ENCODE peak calls at places on chromosomes 12 and 14, in six cellular contexts. V, T, Y, I, G and S are unnamed samples.

GRCh38 chr14:104657114-104657524 is 32.3 kb upstream of the INF2 start:
- DNase-seq in V (no peak), G (peak; percentile 30), T (no peak), Y (no peak), I (no peak), S (no peak)

GRCh38 chr14:65281991-65282908 is 130.3 kb upstream of the FUT8 start:
- DNase-seq in I (no peak), V (no peak), Y (peak; percentile 80), G (no peak), T (no peak), S (no peak)

GRCh38 chr14:106605548-106606448 is 1079.4 kb downstream of the TMEM121 start:
- DNase-seq in T (peak; percentile 31), I (peak; percentile 21), Y (no peak), G (peak; percentile 54), V (no peak), S (peak; percentile 48)

GRCh38 chr14:71130491-71131179 is 223.4 kb downstream of the PCNX1 start:
- DNase-seq in G (no peak), Y (no peak), T (no peak), V (no peak), I (peak; percentile 20), S (no peak)

GRCh38 chr12:1787714-1788113 is 32.7 kb upstream of the LRTM2 start:
- DNase-seq in G (no peak), I (no peak), Y (no peak), V (no peak), T (no peak), S (no peak)

GRCh38 chr14:75383721-75384120 is 44.1 kb upstream of the JDP2 start:
- DNase-seq in T (no peak), Y (no peak), V (no peak), I (no peak), G (no peak), S (no peak)

GRCh38 chr12:110937104-110937641 is 16.8 kb upstream of the MYL2 start:
- DNase-seq in G (peak; percentile 85), T (peak; percentile 9), Y (peak; percentile 89), V (peak; percentile 66), I (no peak), S (peak; percentile 69)

GRCh38 chr14:63853831-63854293 is 1.1 kb downstream of the SYNE2 start:
- DNase-seq in Y (no peak), T (peak; percentile 20), V (peak; percentile 47), G (peak; percentile 60), I (no peak), S (no peak)

GRCh38 chr12:52187206-52187605 is 4.6 kb downstream of the KRT80 start:
- DNase-seq in V (no peak), T (no peak), I (no peak), Y (no peak), G (no peak), S (no peak)

GRCh38 chr12:89085421-89085820 is 266.9 kb downstream of the DUSP6 start:
- DNase-seq in T (no peak), Y (no peak), G (no peak), V (no peak), I (no peak), S (no peak)

GRCh38 chr14:53327716-53328115 is 174.6 kb upstream of the DDHD1 start:
- DNase-seq in G (no peak), Y (no peak), T (no peak), I (no peak), V (no peak), S (no peak)

GRCh38 chr14:70640938-70641547 is 673 bp upstream of the TTC9 start:
- DNase-seq in G (peak; percentile 68), T (no peak), I (peak; percentile 60), Y (no peak), V (peak; percentile 61), S (no peak)

GRCh38 chr12:4809449-4810218 is 89.4 kb downstream of the GALNT8 start:
- DNase-seq in G (peak; percentile 28), V (no peak), Y (no peak), T (no peak), I (no peak), S (no peak)

GRCh38 chr12:2335517-2335916 is 282.7 kb downstream of the CACNA1C start:
- DNase-seq in G (no peak), T (no peak), V (no peak), Y (no peak), I (no peak), S (no peak)

GRCh38 chr14:95841680-95842079 is 35.0 kb upstream of the TUNAR start:
- DNase-seq in V (no peak), Y (no peak), G (no peak), I (no peak), T (no peak), S (no peak)

GRCh38 chr12:102093319-102093718 is 26.6 kb downstream of the NUP37 start:
- DNase-seq in V (no peak), G (no peak), I (no peak), Y (no peak), T (no peak), S (no peak)

GRCh38 chr14:85824526-85824925 is 294.6 kb downstream of the FLRT2 start:
- DNase-seq in I (no peak), Y (no peak), V (no peak), T (no peak), G (no peak), S (no peak)

GRCh38 chr12:92224685-92225331 is 79.2 kb upstream of the BTG1 start:
- DNase-seq in G (peak; percentile 26), I (no peak), T (no peak), V (no peak), Y (no peak), S (peak; percentile 74)

GRCh38 chr12:77118696-77119095 is 53.3 kb upstream of the E2F7 start:
- DNase-seq in G (no peak), V (no peak), Y (no peak), I (no peak), T (no peak), S (no peak)

GRCh38 chr14:52013984-52014600 is 24.7 kb downstream of the RTRAF start:
- DNase-seq in T (no peak), Y (no peak), V (peak; percentile 8), I (no peak), G (peak; percentile 45), S (peak; percentile 21)

GRCh38 chr14:73723411-73723798 is 9.2 kb upstream of the PNMA1 start:
- DNase-seq in I (no peak), V (no peak), T (no peak), G (no peak), Y (no peak), S (no peak)

GRCh38 chr14:54772451-54772881 is 130.2 kb downstream of the GCH1 start:
- DNase-seq in G (no peak), Y (no peak), V (peak; percentile 18), I (no peak), T (no peak), S (no peak)

GRCh38 chr12:25960176-25960575 is 1.7 kb downstream of the RASSF8 start:
- DNase-seq in T (no peak), V (peak; percentile 12), G (peak; percentile 55), Y (no peak), I (no peak), S (no peak)

GRCh38 chr12:69330475-69331473 is 17.4 kb upstream of the LYZ start:
- DNase-seq in Y (peak; percentile 41), V (no peak), I (no peak), T (no peak), G (peak; percentile 26), S (peak; percentile 53)

GRCh38 chr14:68548194-68549056 is 244.4 kb downstream of the ZFP36L1 start:
- DNase-seq in I (no peak), Y (no peak), V (peak; percentile 80), T (no peak), G (peak; percentile 46), S (no peak)

GRCh38 chr12:64733857-64734256 is 25.3 kb downstream of the GNS start:
- DNase-seq in I (no peak), T (no peak), G (no peak), Y (no peak), V (peak; percentile 28), S (no peak)
- TF ChIP-seq CHD2 in I (no peak), T (no peak), G (no peak), Y (no peak), V (no peak), S (no peak)

DNA sequence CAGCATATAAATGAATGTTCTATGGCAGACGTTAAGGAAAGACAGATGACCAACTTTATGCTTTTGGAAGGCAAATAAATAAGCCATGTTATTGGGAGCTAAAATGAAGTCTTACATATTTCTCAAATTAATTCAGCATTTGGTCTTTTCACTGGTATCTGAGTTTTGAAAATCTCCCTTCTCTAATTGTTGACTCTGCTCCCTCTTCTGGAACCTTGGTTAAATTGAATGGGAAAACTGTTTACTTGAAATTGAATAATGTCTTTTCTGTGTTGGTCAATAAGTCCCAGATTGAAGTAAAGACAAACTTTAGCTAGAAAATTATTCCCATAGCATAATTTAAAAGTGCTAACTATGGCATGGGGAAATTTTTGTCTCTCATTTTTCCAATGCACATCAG is 38.7 kb downstream of the LGR5 start:
- DNase-seq in G (no peak), I (no peak), T (no peak), V (no peak), Y (no peak), S (no peak)
- TF ChIP-seq CHD2 in G (no peak), I (no peak), T (no peak), V (no peak), Y (no peak), S (no peak)

DNA sequence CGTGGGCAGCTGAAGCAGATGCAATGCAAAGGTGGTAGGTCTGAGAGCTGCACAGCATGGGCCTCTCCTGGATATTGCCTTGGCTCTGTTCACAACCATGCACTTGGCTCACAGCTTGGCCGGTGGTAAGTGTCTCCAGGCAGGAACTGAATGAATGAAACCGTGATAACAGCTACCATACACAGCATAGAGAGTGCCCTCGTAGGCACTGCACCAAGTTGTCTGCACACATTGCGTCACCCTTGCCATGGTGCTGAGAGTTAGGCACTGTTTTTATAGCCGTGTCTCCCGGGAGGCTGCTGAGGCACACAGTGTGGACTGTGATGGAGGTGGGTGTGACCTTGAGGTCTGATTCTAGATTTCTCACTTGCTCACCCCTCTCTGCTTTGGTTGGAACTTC is 157.6 kb upstream of the VASH1 start:
- DNase-seq in V (no peak), I (no peak), Y (no peak), T (no peak), G (no peak), S (no peak)
- TF ChIP-seq CHD2 in V (no peak), I (no peak), Y (no peak), T (no peak), G (no peak), S (no peak)

GRCh38 chr14:38302034-38302433 is 46.1 kb upstream of the CLEC14A start:
- DNase-seq in I (no peak), Y (no peak), V (no peak), G (no peak), T (no peak), S (no peak)

GRCh38 chr14:38291681-38292459 is 36.0 kb upstream of the CLEC14A start:
- DNase-seq in V (no peak), I (no peak), G (no peak), T (no peak), Y (no peak), S (no peak)

GRCh38 chr14:38302966-38303365 is 47.1 kb upstream of the CLEC14A start:
- DNase-seq in T (no peak), I (no peak), V (no peak), Y (no peak), G (no peak), S (no peak)

GRCh38 chr14:38297681-38298080 is 41.8 kb upstream of the CLEC14A start:
- DNase-seq in I (no peak), T (no peak), G (no peak), Y (no peak), V (no peak), S (no peak)
- TF ChIP-seq CHD2 in I (no peak), T (no peak), G (no peak), Y (no peak), V (no peak), S (no peak)